ENCODE peak calls at places on chromosome 5, in nine cellular contexts. J is left ventricle myocardium inferior; H is NB4; V is CD4-positive, alpha-beta T cell; C is adrenal gland; Y is iris pigment epithelial cell; X is putamen; B is activated naive CD8-positive, alpha-beta T cell treated with anti-CD3 and anti-CD28 coated beads, Interleukin-2, amount 10 ng/mL, durations not matched to agents 7 days and 5 days; I is PC-3. W is an unnamed sample.
A peak's percentile ranks its signal among the peaks of the same experiment; 100 is the strongest.

GRCh38 chr5:72138943-72139467 is 31.7 kb downstream of the MAP1B start:
- DNase-seq in J (no peak), H (peak; percentile 58), V (no peak), C (peak; percentile 53), Y (peak; percentile 96), X (peak; percentile 48), B (no peak), I (peak; percentile 88), W (no peak)

GRCh38 chr5:14244721-14245518 is 101.8 kb downstream of the TRIO start:
- DNase-seq in J (no peak), H (no peak), V (no peak), C (no peak), Y (peak; percentile 87), X (no peak), B (no peak), I (no peak), W (no peak)

GRCh38 chr5:124979174-124979573 is 232.7 kb upstream of the ZNF608 start:
- DNase-seq in J (no peak), H (no peak), V (no peak), C (no peak), Y (peak; percentile 7), X (no peak), B (no peak), I (peak; percentile 49), W (no peak)

GRCh38 chr5:177446184-177447065 is at the start of gene PRR7:
- DNase-seq in J (peak; percentile 60), H (peak; percentile 80), V (peak; percentile 78), C (peak; percentile 62), Y (peak; percentile 74), X (peak; percentile 85), B (peak; percentile 89), I (peak; percentile 79), W (peak; percentile 84)

GRCh38 chr5:180596668-180597231 is 5.5 kb upstream of the SCGB3A1 start:
- DNase-seq in J (no peak), H (peak; percentile 46), V (no peak), C (no peak), Y (no peak), X (no peak), B (peak; percentile 17), I (no peak), W (no peak)

GRCh38 chr5:1285883-1286291 is 9.0 kb downstream of the TERT start:
- DNase-seq in J (no peak), H (no peak), V (no peak), C (no peak), Y (no peak), X (no peak), B (no peak), I (no peak), W (no peak)

GRCh38 chr5:2534970-2535369 is 216.5 kb downstream of the IRX2 start:
- DNase-seq in J (no peak), H (peak; percentile 38), V (no peak), C (no peak), Y (no peak), X (no peak), B (no peak), I (no peak), W (no peak)

GRCh38 chr5:75362474-75362975 is 25.5 kb downstream of the HMGCR start:
- DNase-seq in J (no peak), H (no peak), V (no peak), C (no peak), Y (no peak), X (no peak), B (no peak), I (no peak), W (no peak)

GRCh38 chr5:128773378-128773777 is 191.9 kb upstream of the SLC27A6 start:
- DNase-seq in J (no peak), H (no peak), V (no peak), C (no peak), Y (peak; percentile 62), X (no peak), B (no peak), I (no peak), W (no peak)

GRCh38 chr5:143495124-143495523 is 91.6 kb upstream of the NR3C1 start:
- DNase-seq in J (no peak), H (peak; percentile 34), V (no peak), C (no peak), Y (peak; percentile 77), X (no peak), B (no peak), I (peak; percentile 20), W (no peak)

GRCh38 chr5:154408806-154409205 is 37.0 kb upstream of the SAP30L start:
- DNase-seq in J (no peak), H (no peak), V (no peak), C (no peak), Y (no peak), X (no peak), B (no peak), I (no peak), W (no peak)

GRCh38 chr5:142621227-142621626 is 64.7 kb downstream of the FGF1 start:
- DNase-seq in J (no peak), H (no peak), V (no peak), C (no peak), Y (peak; percentile 71), X (no peak), B (no peak), I (peak; percentile 78), W (no peak)

GRCh38 chr5:56415356-56415765 is 182.2 kb upstream of the ANKRD55 start:
- DNase-seq in J (peak; percentile 38), H (peak; percentile 97), V (no peak), C (peak; percentile 65), Y (peak; percentile 94), X (peak; percentile 54), B (no peak), I (no peak), W (peak; percentile 63)

GRCh38 chr5:125006011-125006685 is 259.7 kb upstream of the ZNF608 start:
- DNase-seq in J (no peak), H (no peak), V (no peak), C (no peak), Y (no peak), X (no peak), B (no peak), I (no peak), W (no peak)

GRCh38 chr5:26955161-26955560 is 83.2 kb downstream of the CDH9 start:
- DNase-seq in J (no peak), H (no peak), V (no peak), C (no peak), Y (no peak), X (no peak), B (no peak), I (no peak), W (no peak)

GRCh38 chr5:157479612-157480510 is 19.8 kb downstream of the NIPAL4 start:
- DNase-seq in J (no peak), H (no peak), V (no peak), C (no peak), Y (no peak), X (no peak), B (no peak), I (no peak), W (no peak)